ENCODE peak calls at places on chromosome 22, in six cellular contexts. P, F, G, V, C and X are unnamed samples.

GRCh38 chr22:47200273-47201051 is 438.0 kb downstream of the TBC1D22A start:
- DNase-seq in P (no peak), F (no peak), G (no peak), V (no peak), C (no peak), X (no peak)

GRCh38 chr22:40620464-40621046 is 16.0 kb downstream of the MRTFA start:
- DNase-seq in P (no peak), F (peak), G (peak), V (no peak), C (no peak), X (peak)

GRCh38 chr22:35432226-35432905 is 32.4 kb downstream of the MCM5 start:
- DNase-seq in P (no peak), F (no peak), G (no peak), V (no peak), C (no peak), X (no peak)

GRCh38 chr22:41596776-41597634 is 7.4 kb upstream of the PMM1 start:
- DNase-seq in P (peak), F (peak), G (peak), V (peak), C (peak), X (peak)

GRCh38 chr22:26318975-26319374 is 110.1 kb upstream of the ASPHD2 start:
- DNase-seq in P (no peak), F (no peak), G (peak), V (no peak), C (no peak), X (no peak)

GRCh38 chr22:44243761-44244160 is 63.0 kb downstream of the PARVG start:
- DNase-seq in P (no peak), F (no peak), G (no peak), V (no peak), C (no peak), X (no peak)

GRCh38 chr22:46791201-46791731 is 28.8 kb downstream of the TBC1D22A start:
- DNase-seq in P (no peak), F (peak), G (no peak), V (no peak), C (no peak), X (peak)

GRCh38 chr22:24685804-24686203 is 82.8 kb downstream of the GGT1 start:
- DNase-seq in P (no peak), F (no peak), G (no peak), V (peak), C (peak), X (no peak)

GRCh38 chr22:20222764-20223420 is 45.2 kb downstream of the RTN4R start:
- DNase-seq in P (no peak), F (no peak), G (no peak), V (no peak), C (no peak), X (no peak)

GRCh38 chr22:50635591-50635990 is 7.6 kb upstream of the ARSA start:
- DNase-seq in P (no peak), F (no peak), G (no peak), V (no peak), C (no peak), X (no peak)

GRCh38 chr22:39994566-39995345 is at the start of gene FAM83F:
- DNase-seq in P (no peak), F (peak), G (peak), V (peak), C (no peak), X (no peak)

GRCh38 chr22:24727218-24727851 is 47.2 kb downstream of the PIWIL3 start:
- DNase-seq in P (no peak), F (peak), G (no peak), V (no peak), C (no peak), X (peak)

DNA sequence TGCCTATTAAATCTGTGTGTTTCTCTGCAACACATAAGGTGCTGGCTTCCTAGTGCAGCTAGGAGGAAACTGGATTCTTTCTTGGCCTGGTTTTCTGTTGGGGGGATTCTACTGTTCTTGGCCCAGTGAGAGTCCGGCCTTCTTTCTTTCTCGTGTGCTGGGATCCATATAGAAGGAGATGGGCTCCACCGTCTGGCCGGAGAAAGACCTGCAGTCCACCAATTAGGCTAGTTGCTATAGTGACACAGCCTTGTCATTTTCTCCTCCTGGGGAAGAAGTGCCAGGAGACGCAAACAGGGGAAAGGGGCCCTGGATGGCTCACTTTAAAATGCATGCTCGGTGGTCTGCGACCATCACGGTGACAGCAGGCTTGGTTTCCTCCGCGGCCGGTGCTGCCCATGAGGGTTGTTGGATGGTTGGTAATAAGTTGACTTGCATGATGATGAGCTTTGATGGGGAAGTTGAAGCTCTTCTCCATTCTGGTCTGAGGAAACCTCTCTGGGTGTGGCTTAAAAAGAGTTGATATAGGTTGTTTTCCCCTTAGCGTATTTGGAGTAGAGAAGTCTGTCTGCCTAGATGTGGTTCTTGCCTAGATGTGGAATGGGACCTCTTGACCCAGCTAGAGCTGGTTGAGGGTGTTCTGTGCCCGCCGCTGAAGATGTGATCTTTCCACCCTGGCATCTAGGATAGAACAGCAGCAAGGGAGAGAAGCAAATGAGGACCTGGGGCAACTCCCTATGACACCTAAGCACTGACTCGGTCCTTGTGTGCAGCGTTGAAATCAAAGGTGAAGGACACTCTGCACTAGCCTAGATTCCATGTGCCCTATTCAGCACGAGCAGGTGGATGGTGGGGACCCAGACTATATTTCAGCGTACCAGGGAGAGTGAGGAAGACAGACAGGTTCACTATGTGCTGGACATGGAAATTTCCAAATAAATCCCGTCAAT is 1335.0 kb downstream of the BRD1 start:
- DNase-seq in P (no peak), F (peak), G (peak), V (peak), C (peak), X (peak)
- H3K9ac ChIP-seq in P (no peak), F (no peak), G (no peak), V (no peak), C (no peak), X (no peak)

GRCh38 chr22:29987143-29987542 is 93.1 kb upstream of the HORMAD2 start:
- DNase-seq in P (no peak), F (no peak), G (no peak), V (no peak), C (no peak), X (no peak)

GRCh38 chr22:29985912-29986311 is 94.4 kb upstream of the HORMAD2 start:
- DNase-seq in P (no peak), F (no peak), G (no peak), V (no peak), C (no peak), X (no peak)

GRCh38 chr22:29988719-29989118 is 91.5 kb upstream of the HORMAD2 start:
- DNase-seq in P (no peak), F (peak), G (no peak), V (no peak), C (no peak), X (peak)

GRCh38 chr22:29992341-29993275 is 87.7 kb upstream of the HORMAD2 start:
- DNase-seq in P (no peak), F (no peak), G (peak), V (peak), C (no peak), X (peak)

DNA sequence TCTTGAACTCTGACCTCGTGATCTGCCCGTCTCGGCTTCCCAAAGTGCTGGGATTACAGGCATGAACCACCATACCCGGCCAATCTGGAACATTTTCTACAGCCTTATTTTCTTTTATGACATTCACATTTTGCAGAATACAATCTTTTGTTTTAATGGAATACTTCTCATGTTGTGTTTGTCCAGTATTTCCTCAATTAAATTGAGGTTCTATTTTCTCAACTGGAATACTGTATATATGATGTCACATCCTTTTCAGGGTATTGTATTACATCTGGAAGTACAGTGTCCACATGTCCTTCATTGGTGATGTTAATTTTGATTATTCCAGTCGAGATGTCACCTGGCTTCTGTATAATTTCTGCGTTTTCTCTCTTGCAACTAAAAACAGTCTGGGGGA is 90.8 kb upstream of the HORMAD2 start:
- DNase-seq in P (no peak), F (no peak), G (no peak), V (no peak), C (no peak), X (no peak)
- H3K14ac ChIP-seq in P (no peak), F (no peak), G (no peak), V (no peak), C (no peak), X (no peak)

GRCh38 chr22:18056161-18056666 is 21.6 kb upstream of the PEX26 start:
- DNase-seq in P (no peak), F (peak), G (no peak), V (no peak), C (no peak), X (peak)
- H3K9ac ChIP-seq in P (no peak), F (peak), G (no peak), V (no peak), C (no peak), X (no peak)

DNA sequence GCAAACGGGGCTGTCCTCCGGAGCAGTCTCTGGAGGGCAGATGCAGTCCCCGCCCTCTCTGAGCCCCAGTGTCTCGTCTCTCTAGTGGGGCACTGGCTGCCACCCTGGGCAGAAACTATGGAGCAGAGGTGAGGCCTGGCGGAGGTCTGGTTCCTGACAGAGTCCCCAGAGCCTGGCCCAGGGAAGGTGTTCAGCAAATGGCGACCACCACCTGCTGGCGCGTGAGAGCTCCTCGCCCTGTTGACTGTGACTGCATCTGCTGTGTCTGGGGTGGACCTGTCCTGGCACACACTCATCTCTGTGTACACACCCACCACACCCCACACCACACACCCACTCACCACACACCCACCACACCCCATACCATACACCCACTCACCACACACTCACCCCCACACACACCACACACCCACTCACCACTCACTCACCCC is 18.3 kb upstream of the TTLL12 start:
- DNase-seq in P (no peak), F (no peak), G (no peak), V (no peak), C (no peak), X (no peak)
- H3K14ac ChIP-seq in P (no peak), F (no peak), G (no peak), V (no peak), C (no peak), X (no peak)

GRCh38 chr22:28943501-28943879 is 60.1 kb downstream of the ZNRF3 start:
- DNase-seq in P (no peak), F (no peak), G (no peak), V (no peak), C (no peak), X (no peak)
- H3K9ac ChIP-seq in P (peak), F (no peak), G (no peak), V (no peak), C (no peak), X (no peak)

GRCh38 chr22:27370281-27370680 is 431.3 kb downstream of the MN1 start:
- DNase-seq in P (no peak), F (peak), G (no peak), V (no peak), C (no peak), X (no peak)

GRCh38 chr22:27372364-27372763 is 429.2 kb downstream of the MN1 start:
- DNase-seq in P (no peak), F (no peak), G (no peak), V (no peak), C (no peak), X (no peak)

GRCh38 chr22:27372969-27373670 is 428.4 kb downstream of the MN1 start:
- DNase-seq in P (peak), F (peak), G (no peak), V (peak), C (peak), X (no peak)

GRCh38 chr22:27370987-27371386 is 430.6 kb downstream of the MN1 start:
- DNase-seq in P (no peak), F (no peak), G (no peak), V (no peak), C (no peak), X (no peak)
- H3K14ac ChIP-seq in P (no peak), F (no peak), G (no peak), V (no peak), C (no peak), X (no peak)

DNA sequence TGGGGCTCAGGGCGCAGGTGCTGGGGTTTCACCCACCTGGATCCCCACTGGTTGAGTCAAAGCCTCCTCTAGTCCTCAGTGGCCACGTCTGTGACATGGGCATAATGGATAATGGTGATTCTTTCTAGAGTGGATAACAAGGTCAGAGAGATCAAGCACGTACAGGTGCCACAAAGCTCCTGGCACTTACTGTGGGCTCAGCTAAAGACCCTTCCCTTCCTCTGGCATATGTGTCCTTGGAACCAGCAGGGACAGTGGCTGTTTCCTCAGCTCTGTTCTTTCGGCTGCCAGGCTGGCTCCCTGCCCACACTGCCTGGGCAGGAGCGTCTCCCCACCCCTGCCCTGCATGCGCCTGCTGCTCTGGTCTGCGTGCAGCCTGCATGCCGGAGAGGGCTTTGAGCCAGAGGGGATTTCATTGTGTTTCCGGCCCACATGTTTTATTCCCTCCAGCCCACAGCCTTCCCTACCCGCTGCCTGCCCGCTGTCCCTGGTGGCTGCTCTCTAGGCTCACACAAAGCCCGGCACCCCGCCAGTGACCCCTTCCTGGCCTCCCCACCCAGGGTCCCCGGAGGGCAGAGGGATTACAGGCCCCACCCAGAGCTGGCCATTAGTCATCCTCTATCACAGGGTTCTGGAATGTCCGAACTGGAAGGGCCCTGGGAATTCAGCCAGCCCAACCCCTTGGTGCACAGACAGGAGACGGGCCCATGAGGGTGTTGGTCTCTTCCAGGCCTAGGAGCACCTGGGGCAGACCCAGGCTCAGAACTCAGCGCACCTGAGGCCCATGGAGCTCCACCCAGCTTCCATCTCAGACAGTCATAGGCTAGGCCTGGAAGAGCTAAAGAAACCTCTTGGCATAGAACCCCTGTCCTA is 55.3 kb upstream of the GCAT start:
- DNase-seq in P (no peak), F (peak), G (peak), V (no peak), C (peak), X (peak)
- H3K9ac ChIP-seq in P (no peak), F (peak), G (no peak), V (no peak), C (peak), X (peak)

DNA sequence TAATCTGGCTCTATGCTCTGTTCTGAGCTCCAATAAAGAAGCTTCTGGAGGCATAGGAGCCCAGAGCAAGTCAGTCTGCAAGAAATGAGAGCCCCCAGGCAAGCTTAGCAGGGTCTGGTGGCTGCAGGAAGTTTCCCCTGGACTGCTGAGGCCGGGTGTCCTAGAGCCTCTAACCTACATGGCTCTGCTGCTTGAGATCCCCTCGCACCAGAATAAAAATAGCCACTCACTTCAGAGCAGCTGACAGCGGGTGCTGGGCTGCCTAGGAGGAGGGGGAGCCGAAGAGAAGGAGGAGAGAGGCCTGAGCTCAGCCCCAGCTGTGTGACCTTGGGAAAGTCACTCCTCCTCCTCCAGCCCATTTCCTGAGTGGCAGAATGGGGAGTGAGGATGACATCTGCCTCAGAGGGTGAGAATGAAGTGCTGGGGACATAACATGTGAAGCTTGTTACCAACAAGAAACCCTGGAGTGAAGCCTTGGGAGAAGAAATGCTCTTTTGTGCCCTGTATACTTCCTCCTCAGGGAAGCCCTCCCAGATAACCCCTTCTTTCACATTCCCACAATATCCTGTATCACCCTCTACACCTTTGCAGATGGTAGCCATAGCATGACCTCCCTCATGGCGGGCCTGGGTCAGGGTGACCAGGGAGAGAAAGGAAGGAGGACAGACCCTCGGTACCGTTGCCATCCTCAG is 3.6 kb upstream of the INPP5J start:
- DNase-seq in P (no peak), F (no peak), G (no peak), V (no peak), C (no peak), X (no peak)
- H3K14ac ChIP-seq in P (no peak), F (no peak), G (no peak), V (no peak), C (no peak), X (no peak)

GRCh38 chr22:22878801-22879674 is 8.6 kb upstream of the IGLL5 start:
- DNase-seq in P (no peak), F (no peak), G (no peak), V (no peak), C (no peak), X (no peak)

GRCh38 chr22:22879675-22880029 is 8.0 kb upstream of the IGLL5 start:
- DNase-seq in P (no peak), F (no peak), G (no peak), V (no peak), C (no peak), X (no peak)

GRCh38 chr22:22881116-22882032 is 6.2 kb upstream of the IGLL5 start:
- DNase-seq in P (no peak), F (no peak), G (peak), V (peak), C (no peak), X (no peak)

GRCh38 chr22:22882033-22882717 is 5.4 kb upstream of the IGLL5 start:
- DNase-seq in P (no peak), F (no peak), G (peak), V (peak), C (no peak), X (no peak)

DNA sequence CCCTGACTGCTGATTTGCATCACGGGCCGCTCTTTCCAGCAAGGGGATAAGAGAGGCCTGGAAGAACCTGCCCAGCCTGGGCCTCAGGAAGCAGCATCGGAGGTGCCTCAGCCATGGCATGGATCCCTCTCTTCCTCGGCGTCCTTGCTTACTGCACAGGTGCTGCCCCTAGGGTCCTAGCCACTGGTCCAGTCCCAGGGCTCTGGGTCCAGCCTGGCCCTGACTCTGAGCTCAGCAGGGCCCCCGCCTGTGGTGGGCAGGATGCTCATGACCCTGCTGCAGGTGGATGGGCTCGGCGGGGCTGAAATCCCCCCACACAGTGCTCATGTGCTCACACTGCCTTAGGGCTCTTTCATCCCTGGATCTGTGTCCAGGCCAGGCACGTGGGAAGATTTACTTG is 7.0 kb upstream of the IGLL5 start:
- DNase-seq in P (no peak), F (no peak), G (no peak), V (no peak), C (no peak), X (no peak)
- H3K9ac ChIP-seq in P (no peak), F (no peak), G (no peak), V (no peak), C (no peak), X (no peak)